ENCODE peak calls at places on chromosomes 5 and 9, in ten cellular contexts. C is MM.1S, W is breast epithelium, H is left lung, B is pancreas, P is stomach, V is astrocyte, O is lung, S is neuronal stem cell, N is HAP-1. I is an unnamed sample.
A peak's percentile ranks its signal among the peaks of the same experiment; 100 is the strongest.

GRCh38 chr5:1660037-1660400 is 136.3 kb upstream of the LPCAT1 start:
- DNase-seq in B (peak; percentile 50), N (no peak), V (no peak), C (no peak), H (peak; percentile 63), W (no peak), O (peak; percentile 26), S (no peak), P (no peak), I (no peak)

GRCh38 chr9:121023064-121023463 is 27.0 kb downstream of the C5 start:
- DNase-seq in O (no peak), B (no peak), V (peak; percentile 4), H (no peak), W (no peak), N (no peak), S (no peak), P (no peak), C (no peak), I (no peak)

GRCh38 chr5:127311349-127311748 is 20.8 kb downstream of the MEGF10 start:
- DNase-seq in H (no peak), O (no peak), S (no peak), W (no peak), B (no peak), N (no peak), V (no peak), C (no peak), P (no peak), I (no peak)

GRCh38 chr5:4862500-4862899 is 277.6 kb upstream of the ADAMTS16 start:
- DNase-seq in V (peak; percentile 33), B (no peak), W (no peak), O (no peak), C (peak; percentile 40), P (no peak), H (no peak), S (peak; percentile 29), N (no peak), I (no peak)

GRCh38 chr9:3385871-3386270 is 139.9 kb downstream of the RFX3 start:
- DNase-seq in P (no peak), H (no peak), C (no peak), W (no peak), B (no peak), V (no peak), N (no peak), S (no peak), O (no peak), I (no peak)

GRCh38 chr9:86965627-86966395 is 18.5 kb upstream of the GAS1 start:
- DNase-seq in P (no peak), C (no peak), B (no peak), H (no peak), S (no peak), N (no peak), V (no peak), W (no peak), O (no peak), I (no peak)

GRCh38 chr9:127523312-127523851 is 72.1 kb downstream of the LRSAM1 start:
- DNase-seq in B (no peak), W (no peak), V (no peak), O (no peak), P (no peak), N (peak; percentile 57), S (no peak), C (no peak), H (peak; percentile 51), I (no peak)

GRCh38 chr9:94627287-94627686 is 12.0 kb downstream of the FBP1 start:
- DNase-seq in H (no peak), B (no peak), V (no peak), P (no peak), W (no peak), S (no peak), O (no peak), C (no peak), N (no peak), I (no peak)

GRCh38 chr9:6805532-6805931 is 47.8 kb downstream of the KDM4C start:
- DNase-seq in N (no peak), C (no peak), S (no peak), O (no peak), P (peak; percentile 38), W (no peak), H (no peak), B (no peak), V (peak; percentile 49), I (peak; percentile 71)

GRCh38 chr9:16627967-16628366 is 242.5 kb downstream of the BNC2 start:
- DNase-seq in P (no peak), N (no peak), S (no peak), B (no peak), W (no peak), H (no peak), V (peak; percentile 99), O (peak; percentile 32), C (no peak), I (no peak)

DNA sequence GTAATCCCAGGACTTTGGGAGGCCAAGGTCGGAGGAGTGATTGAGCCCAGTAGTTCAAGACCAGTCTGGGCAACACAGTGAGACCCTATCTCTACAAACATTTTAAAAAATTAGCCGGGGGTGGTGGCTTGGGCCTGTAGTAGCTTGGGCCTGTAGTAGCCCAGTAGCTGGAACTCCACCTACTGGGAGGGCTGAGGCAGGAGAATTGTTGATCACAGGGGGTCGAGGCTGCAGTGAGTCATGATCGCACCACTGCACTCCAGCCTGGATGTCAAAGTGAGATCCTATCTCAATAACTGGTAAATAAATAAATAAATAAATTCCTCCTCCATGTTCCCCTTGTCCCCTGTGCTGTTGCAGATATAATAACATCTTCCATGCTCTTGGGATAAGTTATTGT is 14.3 kb downstream of the VCAN start:
- DNase-seq in N (no peak), C (no peak), H (no peak), S (no peak), P (no peak), O (no peak), V (no peak), W (no peak), B (no peak), I (no peak)
- H3K36me3 ChIP-seq in N (no peaks in the 10 kb centered on the region), C (no peaks in the 10 kb centered on the region), H (peaks cover 17% of the 10 kb centered on the region), S (peaks cover 100% of the 10 kb centered on the region), P (no peaks in the 10 kb centered on the region), O (no peaks in the 10 kb centered on the region), V (peaks cover 74% of the 10 kb centered on the region), W (no peaks in the 10 kb centered on the region), B (no peaks in the 10 kb centered on the region), I (no peaks in the 10 kb centered on the region)

DNA sequence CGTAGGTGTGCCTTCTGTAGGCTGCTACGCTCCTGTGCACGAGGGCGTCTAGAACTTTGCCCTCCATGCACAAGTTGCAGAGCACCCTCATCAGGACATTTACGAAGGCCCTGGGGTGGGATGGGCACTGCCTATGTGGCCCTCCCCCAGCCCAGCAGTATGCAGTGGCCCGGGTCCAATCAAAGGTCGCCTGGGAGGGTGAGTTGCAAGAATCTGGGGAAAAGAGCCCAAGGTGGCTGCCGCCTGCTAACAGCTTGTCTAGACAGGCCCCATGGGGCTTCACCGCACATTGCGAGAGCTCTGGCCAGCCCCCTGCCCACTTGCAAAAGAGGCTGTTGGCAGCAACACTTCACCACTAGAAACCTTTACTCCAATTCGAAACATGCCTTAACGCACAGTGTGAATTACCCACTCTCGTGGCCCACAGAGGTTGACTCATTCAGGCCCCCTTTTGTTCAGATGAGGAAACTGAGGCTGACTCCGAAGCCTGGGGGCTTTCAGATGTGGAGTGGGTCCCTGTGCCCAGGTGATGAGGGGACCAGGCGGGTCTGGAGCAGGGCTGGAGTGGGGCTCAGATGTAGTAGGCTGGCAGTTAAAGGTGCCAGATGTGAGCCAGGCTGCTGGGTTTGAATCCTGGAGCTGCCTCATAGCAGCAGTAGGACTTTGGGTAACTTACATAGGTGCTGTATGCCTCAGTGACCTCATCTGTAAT is 31.8 kb upstream of the IL17B start:
- DNase-seq in V (no peak), S (no peak), C (no peak), P (no peak), N (no peak), O (no peak), B (no peak), W (no peak), H (no peak), I (no peak)
- H3K36me3 ChIP-seq in V (peaks cover 3% of the 10 kb centered on the region), S (no peaks in the 10 kb centered on the region), C (no peaks in the 10 kb centered on the region), P (peaks cover 83% of the 10 kb centered on the region), N (no peaks in the 10 kb centered on the region), O (no peaks in the 10 kb centered on the region), B (no peaks in the 10 kb centered on the region), W (no peaks in the 10 kb centered on the region), H (no peaks in the 10 kb centered on the region), I (no peaks in the 10 kb centered on the region)

DNA sequence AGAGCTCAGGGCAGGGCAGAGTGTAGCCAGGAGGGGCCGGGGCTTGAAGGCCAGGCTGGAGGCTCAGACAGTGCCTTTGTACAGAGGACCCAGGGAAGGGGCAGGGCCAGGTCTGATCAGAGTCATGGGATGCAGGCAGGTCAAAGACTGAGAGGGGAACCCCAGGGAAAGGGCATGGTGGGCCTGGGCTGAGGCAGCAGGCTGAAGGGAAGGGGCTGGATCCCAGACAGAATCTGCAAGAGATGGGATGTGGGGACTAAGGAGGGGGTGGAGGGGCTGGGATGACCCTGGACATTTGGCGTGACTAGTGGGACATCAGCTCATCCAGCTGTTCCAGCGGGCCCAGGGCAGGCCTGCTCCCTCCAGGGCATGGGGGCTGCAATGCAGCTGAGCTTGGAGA is 15.5 kb upstream of the MRNIP start:
- DNase-seq in P (no peak), B (no peak), V (no peak), N (no peak), W (no peak), O (no peak), C (no peak), S (no peak), H (peak; percentile 34), I (no peak)
- H3K36me3 ChIP-seq in P (peaks cover 97% of the 10 kb centered on the region), B (peaks cover 43% of the 10 kb centered on the region), V (peaks cover 24% of the 10 kb centered on the region), N (peaks cover 76% of the 10 kb centered on the region), W (peaks cover 7% of the 10 kb centered on the region), O (peaks cover 76% of the 10 kb centered on the region), C (no peaks in the 10 kb centered on the region), S (peaks cover 91% of the 10 kb centered on the region), H (peaks cover 96% of the 10 kb centered on the region), I (no peaks in the 10 kb centered on the region)

GRCh38 chr5:154937186-154937717 is 759 bp downstream of the GEMIN5 start:
- DNase-seq in N (no peak), W (no peak), B (no peak), V (no peak), C (no peak), O (no peak), P (no peak), S (peak; percentile 3), H (no peak), I (no peak)

GRCh38 chr5:154943527-154943926 is 2.7 kb downstream of the MRPL22 start:
- DNase-seq in C (no peak), V (no peak), H (no peak), O (no peak), B (no peak), S (no peak), N (no peak), W (no peak), P (no peak), I (no peak)

GRCh38 chr5:154940772-154941620 is at the start of gene MRPL22:
- DNase-seq in N (peak; percentile 95), W (peak; percentile 91), C (peak; percentile 95), P (peak; percentile 95), O (peak; percentile 95), S (peak; percentile 86), B (peak; percentile 95), V (peak; percentile 88), H (peak; percentile 96), I (peak; percentile 91)

GRCh38 chr5:154937718-154938466 is at the start of gene GEMIN5:
- DNase-seq in V (peak; percentile 69), B (peak; percentile 92), P (peak; percentile 87), S (peak; percentile 58), O (peak; percentile 82), W (peak; percentile 74), H (peak; percentile 97), N (peak; percentile 91), C (peak; percentile 94), I (peak; percentile 87)

DNA sequence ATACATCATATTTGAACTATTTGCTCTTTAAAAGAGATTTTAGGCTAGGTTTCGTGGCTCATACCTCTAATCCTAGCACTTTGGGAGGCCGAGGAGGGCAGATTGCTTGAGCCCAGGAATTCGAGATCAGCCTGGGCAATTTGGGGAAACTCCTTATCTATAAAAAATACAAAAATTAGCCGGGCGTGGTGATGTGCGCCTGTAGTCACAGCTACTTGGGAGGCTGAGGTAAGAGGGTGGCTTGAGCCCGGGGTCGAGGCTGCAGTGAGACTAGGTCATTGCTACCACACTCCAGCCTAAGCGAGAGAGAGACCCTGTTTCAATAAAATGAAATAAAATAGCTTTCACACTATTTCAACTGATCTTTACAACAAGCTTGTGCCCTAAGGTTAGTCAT is 500 bp upstream of the MRPL22 start:
- DNase-seq in S (no peak), H (no peak), P (no peak), B (no peak), C (no peak), V (no peak), N (no peak), W (no peak), O (no peak), I (peak; percentile 9)
- H3K36me3 ChIP-seq in S (peaks cover 8% of the 10 kb centered on the region), H (peaks cover 3% of the 10 kb centered on the region), P (peaks cover 7% of the 10 kb centered on the region), B (no peaks in the 10 kb centered on the region), C (no peaks in the 10 kb centered on the region), V (peaks cover 4% of the 10 kb centered on the region), N (peaks cover 4% of the 10 kb centered on the region), W (no peaks in the 10 kb centered on the region), O (peaks cover 3% of the 10 kb centered on the region), I (no peaks in the 10 kb centered on the region)

I was measured in adrenal gland.